ENCODE peak calls at places on chromosome 21, in five cellular contexts. T is CD8-positive, alpha-beta T cell; C is stimulated activated CD4-positive, alpha-beta T cell treated with anti-CD3 and anti-CD28 coated beads, Interleukin-2, amount 100 ng/mL, for 48 hours; D is stimulated activated naive CD4-positive, alpha-beta T cell; V is islet precursor cell. P is an unnamed sample.

GRCh38 chr21:46121286-46122221 is 23.6 kb downstream of the COL6A2 start:
- DNase-seq in D (no peak), V (peak), T (no peak), C (no peak), P (no peak)

GRCh38 chr21:15283789-15284188 is 219.0 kb upstream of the NRIP1 start:
- DNase-seq in C (no peak), T (no peak), D (no peak), V (no peak), P (no peak)

GRCh38 chr21:19609611-19610010 is 1206.0 kb upstream of the TMPRSS15 start:
- DNase-seq in T (no peak), V (no peak), C (no peak), D (no peak), P (no peak)

GRCh38 chr21:35831791-35832190 is 228.5 kb downstream of the SETD4 start:
- DNase-seq in T (no peak), D (no peak), V (no peak), C (no peak), P (no peak)

GRCh38 chr21:40043423-40043822 is 176.2 kb downstream of the PCP4 start:
- DNase-seq in V (no peak), T (no peak), C (no peak), D (no peak), P (no peak)

GRCh38 chr21:34900376-34900775 is 148.7 kb downstream of the RUNX1 start:
- DNase-seq in T (no peak), D (no peak), C (no peak), V (no peak), P (no peak)

GRCh38 chr21:35963920-35964451 is 96.3 kb downstream of the SETD4 start:
- DNase-seq in V (no peak), T (no peak), C (no peak), D (no peak), P (no peak)

GRCh38 chr21:31326478-31327247 is 17.4 kb downstream of the TIAM1 start:
- DNase-seq in C (peak), V (no peak), D (no peak), T (peak), P (peak)

GRCh38 chr21:36209626-36210171 is 53.1 kb downstream of the DOP1B start:
- DNase-seq in V (peak), T (peak), C (peak), D (no peak), P (peak)

GRCh38 chr21:44917446-44918106 is 3.1 kb downstream of the ITGB2 start:
- DNase-seq in D (no peak), T (no peak), V (no peak), C (no peak), P (no peak)

GRCh38 chr21:38303300-38303699 is 46.5 kb downstream of the KCNJ15 start:
- DNase-seq in V (no peak), C (no peak), D (no peak), T (no peak), P (peak)

GRCh38 chr21:17612023-17612564 is 607 bp downstream of the BTG3 start:
- DNase-seq in V (peak), T (peak), D (peak), C (peak), P (peak)

GRCh38 chr21:42218836-42219605 is at the start of gene ABCG1:
- DNase-seq in V (no peak), C (peak), D (peak), T (peak), P (peak)

GRCh38 chr21:31343680-31344480 is at the start of gene TIAM1:
- DNase-seq in D (no peak), T (peak), V (peak), C (peak), P (peak)

GRCh38 chr21:38817371-38818335 is 11.9 kb downstream of the ETS2 start:
- DNase-seq in D (no peak), T (no peak), V (no peak), C (no peak), P (peak)

GRCh38 chr21:45313682-45314081 is 26.0 kb upstream of the POFUT2 start:
- DNase-seq in V (no peak), C (no peak), D (no peak), T (no peak), P (no peak)

GRCh38 chr21:40531421-40531820 is 315.5 kb downstream of the DSCAM start:
- DNase-seq in V (peak), D (no peak), C (no peak), T (no peak), P (no peak)

GRCh38 chr21:44299458-44300261 is at the start of gene PFKL:
- DNase-seq in T (peak), C (peak), D (peak), V (peak), P (peak)

GRCh38 chr21:34073749-34074282 is 438 bp downstream of the MRPS6 start:
- DNase-seq in D (peak), V (no peak), T (peak), C (peak), P (peak)

GRCh38 chr21:14739590-14739989 is 193.5 kb upstream of the SAMSN1 start:
- DNase-seq in V (no peak), D (no peak), C (no peak), T (no peak), P (no peak)

GRCh38 chr21:23936224-23936623 is 1671.1 kb downstream of the MRPL39 start:
- DNase-seq in T (no peak), D (no peak), V (no peak), C (no peak), P (peak)

GRCh38 chr21:28975401-28975800 is 17.3 kb downstream of the LTN1 start:
- DNase-seq in D (no peak), V (no peak), C (no peak), T (no peak), P (peak)

GRCh38 chr21:34582506-34583150 is 32.3 kb downstream of the RCAN1 start:
- DNase-seq in D (no peak), C (no peak), T (no peak), V (peak), P (peak)

GRCh38 chr21:36804867-36805611 is 106.1 kb downstream of the SIM2 start:
- DNase-seq in C (no peak), T (no peak), V (no peak), D (no peak), P (no peak)

GRCh38 chr21:22174746-22175145 is 1176.5 kb downstream of the NCAM2 start:
- DNase-seq in V (no peak), C (no peak), D (no peak), T (no peak), P (peak)

GRCh38 chr21:41321211-41321907 is 4.8 kb downstream of the FAM3B start:
- DNase-seq in C (no peak), T (peak), D (no peak), V (no peak), P (no peak)